ENCODE peak calls at places on chromosomes 1 and 21, in seven cellular contexts. P is A549, F is stomach, Q is adrenal gland, Z is tibial nerve, M is transverse colon, U is esophagus muscularis mucosa. X is an unnamed sample.

GRCh38 chr1:3423245-3423829 is 31.1 kb upstream of the ARHGEF16 start:
- DNase-seq in Z (no peak), M (peak; percentile 85), F (peak; percentile 95), U (no peak), P (no peak), Q (no peak), X (no peak)

GRCh38 chr21:46414965-46415275 is 43.8 kb upstream of the DIP2A start:
- DNase-seq in U (no peak), M (no peak), P (no peak), Q (no peak), F (no peak), Z (no peak), X (no peak)

GRCh38 chr1:17161137-17161700 is 42.0 kb upstream of the PADI2 start:
- DNase-seq in Q (no peak), Z (no peak), U (no peak), M (no peak), F (no peak), P (no peak), X (no peak)

GRCh38 chr1:197776348-197777082 is 1.2 kb upstream of the DENND1B start:
- DNase-seq in Z (no peak), M (no peak), P (no peak), F (no peak), U (no peak), Q (no peak), X (no peak)

GRCh38 chr1:159935719-159936283 is 9.6 kb downstream of the IGSF9 start:
- DNase-seq in P (no peak), F (no peak), Z (no peak), M (no peak), Q (no peak), U (no peak), X (no peak)

GRCh38 chr1:213727853-213728592 is 259.8 kb upstream of the PROX1 start:
- DNase-seq in U (no peak), M (no peak), P (no peak), Z (no peak), F (no peak), Q (no peak), X (no peak)

GRCh38 chr1:226311376-226311775 is 2.4 kb upstream of the LIN9 start:
- DNase-seq in Z (no peak), Q (no peak), U (no peak), M (no peak), F (no peak), P (no peak), X (no peak)

GRCh38 chr1:26459573-26460031 is 12.6 kb upstream of the HMGN2 start:
- DNase-seq in U (no peak), M (no peak), P (no peak), Z (no peak), Q (no peak), F (no peak), X (peak; percentile 54)

GRCh38 chr1:197733324-197733723 is 42.0 kb downstream of the DENND1B start:
- DNase-seq in Q (no peak), P (no peak), U (no peak), M (no peak), F (no peak), Z (no peak), X (no peak)

GRCh38 chr1:147676306-147677085 is 6.2 kb upstream of the ACP6 start:
- DNase-seq in M (no peak), Q (no peak), U (no peak), F (no peak), P (peak; percentile 28), Z (no peak), X (no peak)

GRCh38 chr1:212630159-212630900 is 21.8 kb downstream of the ATF3 start:
- DNase-seq in F (peak; percentile 68), M (peak; percentile 66), U (no peak), Z (peak; percentile 68), P (peak; percentile 75), Q (peak; percentile 80), X (peak; percentile 92)

DNA sequence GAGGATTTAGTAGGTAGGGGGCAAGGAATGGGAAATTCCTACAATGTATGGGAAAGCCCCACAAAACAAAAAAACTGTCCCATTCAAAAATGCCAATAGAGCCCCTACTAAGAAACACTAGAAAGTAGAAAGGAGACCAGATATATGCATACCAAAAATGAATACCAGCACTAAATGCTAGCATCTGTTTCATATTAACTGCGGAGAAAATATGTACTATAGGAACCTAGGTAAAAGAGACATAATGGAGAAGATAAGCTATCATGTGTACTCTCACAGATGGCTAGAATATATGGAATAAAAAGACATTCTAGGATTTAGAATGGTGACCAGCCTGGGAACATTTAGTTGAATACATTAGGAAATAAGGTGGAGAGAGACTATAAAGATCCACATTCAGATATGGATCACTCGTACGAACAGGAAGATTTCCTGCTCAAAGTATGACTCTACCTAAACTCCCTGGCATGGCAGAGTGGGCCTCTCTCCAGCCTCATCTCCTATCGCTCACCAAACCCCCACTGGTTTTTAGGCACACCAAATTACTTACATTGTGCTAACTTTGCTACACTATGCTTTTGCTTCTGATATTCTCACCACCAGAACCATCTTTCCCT is 18.3 kb downstream of the ZNHIT6 start:
- DNase-seq in P (no peak), M (no peak), Q (no peak), U (no peak), F (no peak), Z (no peak), X (no peak)
- TF ChIP-seq CTCF in P (no peak), M (no peak), Q (no peak), U (no peak), F (no peak), Z (no peak), X (no peak)

GRCh38 chr1:7447093-7447492 is 324.0 kb upstream of the VAMP3 start:
- DNase-seq in P (no peak), Z (no peak), U (no peak), F (no peak), M (no peak), Q (no peak), X (no peak)

GRCh38 chr1:7442918-7443317 is 328.2 kb upstream of the VAMP3 start:
- DNase-seq in F (no peak), M (no peak), U (no peak), P (no peak), Z (no peak), Q (no peak), X (no peak)

GRCh38 chr1:7441442-7441841 is 329.7 kb upstream of the VAMP3 start:
- DNase-seq in P (no peak), Q (peak; percentile 35), U (no peak), M (no peak), Z (no peak), F (no peak), X (no peak)

GRCh38 chr1:7447736-7448135 is 323.4 kb upstream of the VAMP3 start:
- DNase-seq in F (no peak), P (no peak), Z (no peak), U (no peak), M (no peak), Q (no peak), X (no peak)

DNA sequence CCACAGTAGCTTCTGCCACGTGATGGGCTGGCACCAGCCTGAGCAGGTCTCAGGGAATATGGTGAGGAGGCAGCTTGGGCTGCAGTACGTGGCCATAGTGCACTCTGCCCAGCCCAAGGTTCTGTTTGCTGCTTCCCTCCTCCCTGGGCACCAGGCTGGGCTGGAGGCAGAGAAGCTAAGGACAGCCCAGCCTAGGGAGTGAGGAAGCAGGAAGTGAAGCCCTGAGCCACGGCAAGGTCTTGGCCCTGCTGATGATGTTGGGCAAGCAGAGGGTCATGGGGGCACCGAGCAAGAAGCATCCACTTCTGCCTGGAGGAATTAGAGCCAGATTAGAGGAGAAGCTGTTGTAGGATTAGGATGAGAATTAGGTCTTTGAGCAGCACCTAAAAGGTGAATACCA is 326.7 kb upstream of the VAMP3 start:
- DNase-seq in F (no peak), M (no peak), Z (no peak), Q (no peak), U (no peak), P (no peak), X (no peak)
- TF ChIP-seq POLR2A in F (no peak), M (no peak), Z (no peak), Q (no peak), U (no peak), P (no peak), X (no peak)

GRCh38 chr1:43009274-43009673 is 50.6 kb upstream of the SLC2A1 start:
- DNase-seq in M (no peak), Q (no peak), F (no peak), P (no peak), U (no peak), Z (no peak), X (no peak)

GRCh38 chr1:43007377-43008105 is 48.9 kb upstream of the SLC2A1 start:
- DNase-seq in P (no peak), U (no peak), Q (no peak), F (peak; percentile 29), M (no peak), Z (no peak), X (peak; percentile 88)

GRCh38 chr1:43008425-43009108 is 49.9 kb upstream of the SLC2A1 start:
- DNase-seq in Q (peak; percentile 41), P (no peak), Z (peak; percentile 33), U (no peak), F (no peak), M (no peak), X (no peak)

GRCh38 chr1:43005460-43006351 is 47.0 kb upstream of the SLC2A1 start:
- DNase-seq in M (no peak), F (no peak), Z (no peak), Q (no peak), P (no peak), U (no peak), X (no peak)

GRCh38 chr1:43008106-43008424 is 49.4 kb upstream of the SLC2A1 start:
- DNase-seq in Z (no peak), Q (no peak), U (no peak), F (no peak), M (no peak), P (no peak), X (no peak)
- H3K4me3 ChIP-seq in Z (no peak overlapping the region), Q (no peak overlapping the region), U (no peak overlapping the region), F (no peak overlapping the region), M (no peak overlapping the region), P (no peak overlapping the region), X (no peak overlapping the region)

DNA sequence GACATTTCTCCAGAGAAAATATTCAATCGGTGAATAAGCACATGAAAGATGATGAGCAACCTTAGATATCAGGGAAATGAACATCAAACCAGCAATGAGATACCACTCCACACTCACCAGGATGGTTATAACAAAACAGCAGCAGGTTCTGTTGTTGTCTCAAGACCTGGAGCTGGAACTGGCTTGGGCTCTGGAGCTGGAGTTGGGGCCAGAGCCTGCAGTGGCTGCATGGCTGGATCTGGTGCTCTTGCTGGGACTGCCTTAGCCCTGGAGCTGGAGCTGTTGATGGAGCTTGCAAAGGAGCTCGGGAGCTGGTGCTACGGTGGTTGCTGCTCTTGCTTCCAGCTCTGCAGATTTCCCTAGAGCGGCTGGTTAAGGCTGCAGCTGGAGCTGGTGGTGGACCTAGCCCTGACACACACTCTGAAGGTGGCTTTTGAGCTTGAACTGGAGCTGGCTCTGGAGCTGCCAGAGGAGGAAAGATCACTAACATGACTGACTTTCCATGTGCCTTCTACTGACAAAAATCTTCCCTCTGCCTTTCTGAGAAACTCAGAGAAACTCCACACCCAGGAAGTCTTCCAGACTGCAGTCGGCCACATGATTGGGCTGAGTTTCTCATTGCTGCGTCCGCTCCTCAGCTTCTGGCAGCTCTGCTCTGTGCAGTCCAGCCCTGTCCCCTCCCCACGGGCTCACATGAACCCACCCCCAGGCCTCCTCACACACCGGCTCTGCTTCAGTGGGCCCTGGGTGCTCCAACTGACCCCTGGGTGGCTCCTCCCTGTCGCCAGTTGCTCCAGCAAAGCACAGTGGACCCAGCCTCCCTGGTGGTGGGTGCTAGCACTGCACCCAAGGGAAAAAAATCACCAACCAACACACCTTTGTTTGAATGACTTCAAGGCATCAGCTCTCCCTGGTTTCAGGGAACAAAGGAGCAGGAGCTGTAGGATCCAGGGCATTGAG is 139.1 kb upstream of the FMN2 start:
- DNase-seq in Z (no peak), U (no peak), M (no peak), Q (no peak), F (no peak), P (peak; percentile 33), X (no peak)
- TF ChIP-seq CTCF in Z (no peak), U (peak; percentile 35), M (no peak), Q (peak; percentile 9), F (peak; percentile 47), P (no peak), X (no peak)